ENCODE peak calls at places on chromosomes 6 and 20, in seven cellular contexts. X is mesendoderm, H is H1, P is IMR-90, A is mesenchymal stem cell, V is neuronal stem cell, M is trophoblast cell. W is an unnamed sample.

GRCh38 chr20:38066969-38067716 is 33.6 kb downstream of the RPRD1B start:
- DNase-seq in X (no peak), H (no peak), P (no peak), A (no peak), V (no peak), M (no peak), W (no peak)

GRCh38 chr6:85483041-85483700 is 33.3 kb downstream of the NT5E start:
- DNase-seq in X (peak), H (peak), P (peak), A (peak), V (peak), M (peak), W (peak)

GRCh38 chr6:149368065-149368464 is 32.0 kb upstream of the SUMO4 start:
- DNase-seq in X (no peak), H (no peak), P (no peak), A (no peak), V (no peak), M (no peak), W (no peak)

GRCh38 chr6:107800564-107801164 is 23.4 kb downstream of the SCML4 start:
- DNase-seq in X (peak), H (peak), P (no peak), A (no peak), V (no peak), M (no peak), W (no peak)

GRCh38 chr20:37622728-37623127 is 71.1 kb upstream of the CTNNBL1 start:
- DNase-seq in X (peak), H (no peak), P (no peak), A (no peak), V (no peak), M (no peak), W (peak)

GRCh38 chr6:139641412-139641811 is 267.0 kb upstream of the CITED2 start:
- DNase-seq in X (no peak), H (no peak), P (no peak), A (no peak), V (no peak), M (no peak), W (no peak)

GRCh38 chr6:150119256-150119655 is 23.6 kb upstream of the PPP1R14C start:
- DNase-seq in X (no peak), H (no peak), P (no peak), A (no peak), V (no peak), M (no peak), W (no peak)

GRCh38 chr6:11618533-11618932 is 81.0 kb downstream of the TMEM170B start:
- DNase-seq in X (peak), H (no peak), P (peak), A (peak), V (no peak), M (no peak), W (no peak)

GRCh38 chr6:15389079-15389758 is 143.3 kb downstream of the JARID2 start:
- DNase-seq in X (no peak), H (no peak), P (peak), A (peak), V (no peak), M (no peak), W (no peak)

GRCh38 chr6:150025201-150025917 is at the start of gene RAET1L:
- DNase-seq in X (no peak), H (no peak), P (peak), A (peak), V (no peak), M (peak), W (no peak)

GRCh38 chr6:170117111-170117972 is 173.5 kb downstream of the DLL1 start:
- DNase-seq in X (no peak), H (peak), P (no peak), A (no peak), V (no peak), M (no peak), W (peak)

GRCh38 chr6:90403489-90404381 is 107.1 kb upstream of the BACH2 start:
- DNase-seq in X (peak), H (peak), P (peak), A (peak), V (no peak), M (peak), W (peak)

GRCh38 chr6:35454843-35455110 is 2.6 kb downstream of the FANCE start:
- DNase-seq in X (no peak), H (no peak), P (no peak), A (no peak), V (no peak), M (no peak), W (no peak)

GRCh38 chr6:140182819-140183218 is 808.4 kb upstream of the CITED2 start:
- DNase-seq in X (no peak), H (no peak), P (no peak), A (no peak), V (no peak), M (no peak), W (no peak)

GRCh38 chr6:89483111-89483720 is 50.3 kb downstream of the ANKRD6 start:
- DNase-seq in X (peak), H (peak), P (no peak), A (peak), V (no peak), M (peak), W (peak)

GRCh38 chr6:24332306-24332705 is 25.6 kb downstream of the DCDC2 start:
- DNase-seq in X (peak), H (no peak), P (no peak), A (peak), V (no peak), M (peak), W (no peak)

GRCh38 chr6:162526960-162527359 is 200.6 kb downstream of the PRKN start:
- DNase-seq in X (no peak), H (no peak), P (no peak), A (no peak), V (no peak), M (no peak), W (no peak)

GRCh38 chr6:10733863-10734262 is 11.0 kb downstream of the TMEM14C start:
- DNase-seq in X (no peak), H (no peak), P (no peak), A (no peak), V (no peak), M (peak), W (no peak)

GRCh38 chr20:53914861-53915458 is 155.4 kb downstream of the BCAS1 start:
- DNase-seq in X (peak), H (no peak), P (no peak), A (peak), V (no peak), M (no peak), W (no peak)

GRCh38 chr6:124356811-124357210 is 553.1 kb downstream of the NKAIN2 start:
- DNase-seq in X (no peak), H (no peak), P (no peak), A (no peak), V (no peak), M (no peak), W (no peak)

GRCh38 chr20:34581341-34582189 is 23.0 kb downstream of the MAP1LC3A start:
- DNase-seq in X (peak), H (no peak), P (peak), A (peak), V (no peak), M (no peak), W (no peak)

GRCh38 chr6:100485268-100485667 is 20.5 kb upstream of the SIM1 start:
- DNase-seq in X (no peak), H (no peak), P (no peak), A (no peak), V (no peak), M (no peak), W (no peak)

GRCh38 chr6:154932562-154933027 is 62.5 kb upstream of the TIAM2 start:
- DNase-seq in X (peak), H (no peak), P (peak), A (peak), V (no peak), M (peak), W (no peak)

GRCh38 chr6:54283877-54284860 is 24.1 kb upstream of the TINAG start:
- DNase-seq in X (no peak), H (no peak), P (peak), A (no peak), V (no peak), M (no peak), W (no peak)

GRCh38 chr6:42710316-42710715 is 12.1 kb downstream of the PRPH2 start:
- DNase-seq in X (peak), H (no peak), P (peak), A (peak), V (peak), M (no peak), W (no peak)

GRCh38 chr6:5190467-5190866 is 70.3 kb downstream of the LYRM4 start:
- DNase-seq in X (no peak), H (no peak), P (peak), A (peak), V (no peak), M (peak), W (no peak)

GRCh38 chr6:170108456-170108855 is 182.4 kb downstream of the DLL1 start:
- DNase-seq in X (no peak), H (peak), P (no peak), A (no peak), V (no peak), M (no peak), W (peak)

GRCh38 chr20:35007891-35008290 is 52.2 kb downstream of the MYH7B start:
- DNase-seq in X (no peak), H (no peak), P (no peak), A (no peak), V (no peak), M (no peak), W (peak)

GRCh38 chr6:138996524-138996923 is 8.5 kb upstream of the REPS1 start:
- DNase-seq in X (no peak), H (no peak), P (peak), A (no peak), V (no peak), M (no peak), W (no peak)

GRCh38 chr6:46746691-46747090 is at the start of gene ANKRD66:
- DNase-seq in X (peak), H (no peak), P (no peak), A (no peak), V (no peak), M (no peak), W (no peak)

GRCh38 chr6:40674170-40674569 is 87.0 kb upstream of the LRFN2 start:
- DNase-seq in X (no peak), H (no peak), P (no peak), A (no peak), V (no peak), M (no peak), W (no peak)

GRCh38 chr20:39252035-39252434 is 289.9 kb downstream of the DHX35 start:
- DNase-seq in X (no peak), H (no peak), P (no peak), A (no peak), V (no peak), M (no peak), W (no peak)

GRCh38 chr6:21827425-21828192 is 234.1 kb downstream of the SOX4 start:
- DNase-seq in X (no peak), H (no peak), P (peak), A (peak), V (no peak), M (no peak), W (no peak)

GRCh38 chr6:121582262-121582661 is 146.8 kb downstream of the GJA1 start:
- DNase-seq in X (no peak), H (no peak), P (no peak), A (no peak), V (no peak), M (no peak), W (no peak)

GRCh38 chr6:144606041-144606440 is 320.9 kb downstream of the UTRN start:
- DNase-seq in X (no peak), H (no peak), P (no peak), A (no peak), V (no peak), M (no peak), W (no peak)

GRCh38 chr6:71567562-71567961 is 279.0 kb downstream of the OGFRL1 start:
- DNase-seq in X (no peak), H (no peak), P (no peak), A (no peak), V (no peak), M (no peak), W (no peak)

DNA sequence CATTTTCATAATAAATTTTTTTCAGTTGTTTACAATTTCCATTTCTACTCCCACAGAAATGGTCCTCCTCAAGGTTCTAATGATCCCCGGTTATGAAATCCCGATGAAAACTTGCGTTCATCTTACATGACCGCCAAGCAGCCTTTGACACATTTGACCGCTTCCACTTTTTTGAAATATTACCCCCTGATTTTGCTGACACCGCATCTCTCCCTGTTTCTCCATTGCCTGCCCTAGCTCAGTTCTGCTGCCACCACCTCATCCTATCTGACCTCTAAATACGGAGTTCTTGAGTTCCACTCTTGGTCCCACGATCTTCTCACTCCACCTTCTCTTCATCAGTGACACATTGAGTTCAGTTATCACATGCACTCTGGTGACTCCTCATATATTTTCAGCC is 74.1 kb downstream of the SLC35B3 start:
- DNase-seq in X (no peak), H (no peak), P (no peak), A (no peak), V (no peak), M (no peak), W (no peak)
- H2BK5ac ChIP-seq in X (no peak), H (no peak), P (no peak), A (no peak), V (no peak), M (no peak), W (no peak)

GRCh38 chr6:6694825-6695710 is 106.5 kb downstream of the LY86 start:
- DNase-seq in X (no peak), H (peak), P (no peak), A (no peak), V (no peak), M (no peak), W (peak)
- H2BK5ac ChIP-seq in X (no peak), H (peak), P (no peak), A (no peak), V (no peak), M (no peak), W (no peak)

GRCh38 chr20:36196676-36197075 is 39.6 kb upstream of the AAR2 start:
- DNase-seq in X (no peak), H (no peak), P (no peak), A (no peak), V (no peak), M (no peak), W (no peak)

GRCh38 chr20:36199293-36200257 is 36.7 kb upstream of the AAR2 start:
- DNase-seq in X (peak), H (peak), P (peak), A (peak), V (peak), M (peak), W (peak)

GRCh38 chr20:36197271-36197670 is 39.0 kb upstream of the AAR2 start:
- DNase-seq in X (no peak), H (no peak), P (no peak), A (no peak), V (no peak), M (no peak), W (no peak)

DNA sequence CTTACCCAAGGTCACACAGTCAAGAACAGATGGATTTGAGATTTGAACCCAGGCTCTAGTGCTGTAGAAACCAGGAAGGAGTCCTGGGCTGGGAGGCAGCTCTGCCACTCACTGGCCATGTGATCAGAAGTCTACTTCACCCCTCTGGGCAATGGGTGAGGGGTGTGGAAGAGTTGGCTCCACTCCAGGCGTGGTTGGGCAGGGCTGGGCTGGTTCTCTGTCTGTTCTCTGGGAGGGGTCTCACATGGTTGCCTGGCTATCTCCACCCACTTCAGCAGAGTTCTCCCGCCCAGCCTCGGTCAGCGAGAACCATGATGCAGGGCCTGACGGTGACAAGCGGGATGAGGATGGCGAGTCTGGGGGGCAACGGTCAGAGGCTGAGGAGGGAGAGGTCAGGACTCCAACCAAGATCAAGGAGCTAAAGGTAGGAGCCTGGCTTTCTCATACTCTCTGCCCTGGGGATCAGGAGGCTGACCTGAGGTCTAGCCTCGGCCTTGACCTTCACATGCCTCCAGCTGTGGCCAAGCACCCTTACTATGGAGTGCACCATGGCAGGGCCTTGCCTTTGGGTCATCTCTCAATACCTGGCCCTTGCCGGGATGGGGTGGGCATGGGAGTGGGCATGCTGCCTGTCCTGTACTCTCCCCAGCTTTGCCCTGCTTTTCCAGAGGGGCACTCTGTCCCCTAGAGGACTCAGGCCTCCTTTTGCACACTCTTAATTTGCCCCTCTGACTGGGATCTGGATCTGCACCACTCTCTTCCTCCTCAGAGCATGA is 39.6 kb downstream of the EPB41L1 start:
- DNase-seq in X (no peak), H (no peak), P (no peak), A (no peak), V (no peak), M (no peak), W (no peak)
- H2BK5ac ChIP-seq in X (no peak), H (no peak), P (no peak), A (no peak), V (no peak), M (no peak), W (no peak)

GRCh38 chr20:57392512-57393271 is 1.5 kb downstream of the RBM38 start:
- DNase-seq in X (no peak), H (no peak), P (no peak), A (no peak), V (no peak), M (no peak), W (no peak)

GRCh38 chr20:57394087-57395082 is 3.2 kb downstream of the RBM38 start:
- DNase-seq in X (no peak), H (no peak), P (no peak), A (no peak), V (no peak), M (peak), W (no peak)

GRCh38 chr20:57395111-57395959 is 4.1 kb downstream of the RBM38 start:
- DNase-seq in X (peak), H (no peak), P (peak), A (no peak), V (peak), M (peak), W (peak)

GRCh38 chr20:57392130-57392445 is 892 bp downstream of the RBM38 start:
- DNase-seq in X (no peak), H (no peak), P (no peak), A (no peak), V (no peak), M (no peak), W (no peak)

DNA sequence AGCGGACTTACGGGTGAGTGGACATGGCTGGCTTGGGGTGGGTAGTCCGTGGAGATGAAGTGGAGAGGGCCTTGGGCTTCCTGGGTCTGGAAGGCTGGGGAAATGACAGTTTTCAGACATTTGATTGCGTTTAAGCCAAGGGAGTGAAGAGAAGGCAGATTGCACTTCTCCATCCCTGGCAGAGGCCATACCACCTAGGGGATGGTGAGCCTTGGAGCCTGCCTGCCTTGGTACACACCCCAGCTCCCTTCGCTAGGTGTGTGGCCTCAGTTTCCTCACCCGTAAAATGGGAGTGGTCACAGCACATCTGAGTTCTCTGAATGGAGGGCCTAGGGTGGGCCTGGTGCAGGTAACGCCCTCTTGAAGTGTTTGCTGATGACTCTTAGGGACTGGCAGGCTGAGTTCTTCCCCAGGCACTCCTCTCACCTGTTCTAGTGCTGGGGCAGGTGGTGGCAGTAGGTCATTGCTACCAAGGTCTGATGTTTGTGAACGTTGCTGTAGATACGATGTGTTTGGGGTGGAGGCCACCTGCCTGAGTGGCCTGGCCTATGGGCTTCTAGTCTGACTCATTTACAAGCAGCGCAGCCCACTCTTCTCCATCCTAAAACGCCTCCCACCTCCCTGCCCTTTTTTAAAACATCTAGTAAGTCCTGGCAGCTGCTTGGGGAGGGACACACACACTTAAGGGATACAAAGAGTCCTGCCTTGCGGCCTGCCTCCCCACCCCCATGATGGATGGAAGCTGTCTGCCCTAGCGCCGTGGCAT is 2.3 kb downstream of the RBM38 start:
- DNase-seq in X (peak), H (no peak), P (no peak), A (no peak), V (no peak), M (peak), W (no peak)
- H2BK5ac ChIP-seq in X (no peak), H (peak), P (no peak), A (no peak), V (no peak), M (no peak), W (no peak)

DNA sequence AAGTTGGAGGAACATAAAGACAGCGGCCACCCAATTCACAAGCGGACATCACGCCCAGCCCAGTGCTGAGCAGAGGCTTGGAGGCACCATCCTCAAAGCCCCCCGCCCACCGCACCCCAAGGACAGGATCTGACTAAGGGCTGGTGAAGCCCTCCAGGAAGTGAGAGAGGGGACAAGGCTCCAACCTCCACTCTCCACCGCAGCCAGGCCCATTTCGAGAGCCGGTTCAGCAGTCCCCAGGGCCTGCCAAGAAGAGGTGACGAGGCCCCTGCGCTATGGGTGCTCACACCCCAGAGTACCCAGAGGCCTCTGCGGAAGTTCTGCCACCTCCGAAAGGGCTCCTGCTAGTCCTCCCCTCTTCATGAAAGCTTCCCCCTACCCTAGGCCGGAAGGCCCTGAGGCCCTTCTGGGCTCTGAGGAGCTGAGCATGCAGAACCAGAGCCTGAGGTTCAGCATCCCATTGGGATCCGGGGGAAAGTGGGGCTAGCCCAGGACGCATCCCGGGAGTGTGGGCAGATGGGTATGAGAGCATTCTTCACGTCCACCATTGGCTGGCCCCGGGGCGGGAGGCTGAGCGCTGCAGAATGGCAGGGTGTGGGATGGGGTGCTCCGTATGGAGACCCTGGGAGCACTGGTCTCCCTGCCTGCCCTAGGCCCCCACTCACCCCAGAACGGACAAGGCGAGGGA is 2.5 kb downstream of the GRM4 start:
- DNase-seq in X (no peak), H (no peak), P (no peak), A (no peak), V (no peak), M (no peak), W (no peak)
- H2BK5ac ChIP-seq in X (no peak), H (peak), P (no peak), A (no peak), V (peak), M (no peak), W (no peak)

W was measured in H9.